ENCODE peak calls at places on chromosomes 4 and X, in six cellular contexts. S is stimulated activated CD8-positive, alpha-beta memory T cell treated with anti-CD3 and anti-CD28 coated beads, Interleukin-7, amount 100 ng/mL, for 24 hours; C is T-helper 9 cell; H is NCI-H460; E is CD8-positive, alpha-beta memory T cell; P is cardiac muscle cell. V is an unnamed sample.

GRCh38 chr4:15754323-15754722 is 23.8 kb upstream of the CD38 start:
- DNase-seq in S (no peak), C (peak; percentile 23), H (no peak), E (peak; percentile 44), P (peak; percentile 68), V (no peak)

GRCh38 chrX:155745792-155746191 is 133.0 kb upstream of the TMLHE start:
- DNase-seq in S (no peak), C (no peak), H (peak; percentile 91), E (no peak), P (peak; percentile 33), V (peak; percentile 82)

GRCh38 chrX:105477351-105477750 is 256.9 kb upstream of the TEX13A start:
- DNase-seq in S (no peak), C (no peak), H (no peak), E (no peak), P (no peak), V (no peak)

GRCh38 chr4:108512615-108513505 is 107.5 kb upstream of the RPL34 start:
- DNase-seq in S (no peak), C (no peak), H (peak; percentile 1), E (peak; percentile 5), P (peak; percentile 56), V (peak; percentile 78)

GRCh38 chr4:66266035-66266434 is 595.7 kb upstream of the EPHA5 start:
- DNase-seq in S (no peak), C (no peak), H (no peak), E (no peak), P (no peak), V (no peak)

GRCh38 chr4:6386091-6386490 is 86.3 kb downstream of the PPP2R2C start:
- DNase-seq in S (no peak), C (no peak), H (no peak), E (no peak), P (no peak), V (no peak)

GRCh38 chr4:6941796-6942195 is 32.2 kb downstream of the TBC1D14 start:
- DNase-seq in S (no peak), C (no peak), H (no peak), E (no peak), P (no peak), V (no peak)

GRCh38 chrX:78746496-78746895 is 1.0 kb upstream of the LPAR4 start:
- DNase-seq in S (no peak), C (no peak), H (no peak), E (no peak), P (no peak), V (no peak)

GRCh38 chrX:150548684-150549083 is 19.7 kb upstream of the MTM1 start:
- DNase-seq in S (no peak), C (no peak), H (no peak), E (no peak), P (no peak), V (no peak)

GRCh38 chr4:126778348-126778747 is 854.4 kb upstream of the INTU start:
- DNase-seq in S (no peak), C (no peak), H (peak; percentile 12), E (no peak), P (peak; percentile 80), V (no peak)

GRCh38 chr4:4334798-4335520 is 44.9 kb downstream of the ZBTB49 start:
- DNase-seq in S (peak; percentile 33), C (peak; percentile 69), H (peak; percentile 40), E (peak; percentile 73), P (peak; percentile 60), V (peak; percentile 46)